ENCODE peak calls at places on chromosomes 16 and 17, in seven cellular contexts. One of them, this sample, is unnamed.

GRCh38 chr17:901964-902363 is 77.6 kb downstream of the NXN start:
- DNase-seq in WTC11: no peak
- DNase-seq in GM10248: no peak
- DNase-seq in cardiac muscle cell: no peak
- DNase-seq in fibroblast of pulmonary artery: no peak
- DNase-seq in CD8-positive, alpha-beta T cell: no peak
- DNase-seq in mammary epithelial cell: no peak
- DNase-seq in this sample: no peak

GRCh38 chr17:69716571-69716970 is 302.1 kb downstream of the MAP2K6 start:
- DNase-seq in WTC11: no peak
- DNase-seq in GM10248: no peak
- DNase-seq in cardiac muscle cell: no peak
- DNase-seq in fibroblast of pulmonary artery: no peak
- DNase-seq in CD8-positive, alpha-beta T cell: no peak
- DNase-seq in mammary epithelial cell: no peak
- DNase-seq in this sample: no peak

GRCh38 chr16:67548265-67549126 is 13.8 kb upstream of the CTCF start:
- DNase-seq in WTC11: no peak
- DNase-seq in GM10248: peak
- DNase-seq in cardiac muscle cell: no peak
- DNase-seq in fibroblast of pulmonary artery: no peak
- DNase-seq in CD8-positive, alpha-beta T cell: no peak
- DNase-seq in mammary epithelial cell: no peak
- DNase-seq in this sample: no peak

GRCh38 chr16:64362193-64362592 is 759.7 kb downstream of the CDH11 start:
- DNase-seq in WTC11: no peak
- DNase-seq in GM10248: no peak
- DNase-seq in cardiac muscle cell: no peak
- DNase-seq in fibroblast of pulmonary artery: peak
- DNase-seq in CD8-positive, alpha-beta T cell: no peak
- DNase-seq in mammary epithelial cell: peak
- DNase-seq in this sample: no peak

GRCh38 chr17:56173958-56174357 is 20.7 kb downstream of the ANKFN1 start:
- DNase-seq in WTC11: no peak
- DNase-seq in GM10248: no peak
- DNase-seq in cardiac muscle cell: no peak
- DNase-seq in fibroblast of pulmonary artery: no peak
- DNase-seq in CD8-positive, alpha-beta T cell: no peak
- DNase-seq in mammary epithelial cell: no peak
- DNase-seq in this sample: no peak

GRCh38 chr16:31701734-31702133 is 171.9 kb upstream of the ZNF267 start:
- DNase-seq in WTC11: no peak
- DNase-seq in GM10248: no peak
- DNase-seq in cardiac muscle cell: no peak
- DNase-seq in fibroblast of pulmonary artery: no peak
- DNase-seq in CD8-positive, alpha-beta T cell: no peak
- DNase-seq in mammary epithelial cell: peak
- DNase-seq in this sample: no peak

GRCh38 chr17:77889866-77890760 is 68.4 kb upstream of the TNRC6C start:
- DNase-seq in WTC11: no peak
- DNase-seq in GM10248: no peak
- DNase-seq in cardiac muscle cell: no peak
- DNase-seq in fibroblast of pulmonary artery: no peak
- DNase-seq in CD8-positive, alpha-beta T cell: no peak
- DNase-seq in mammary epithelial cell: no peak
- DNase-seq in this sample: no peak

GRCh38 chr17:47785538-47786123 is 36.0 kb downstream of the OSBPL7 start:
- DNase-seq in WTC11: peak
- DNase-seq in GM10248: peak
- DNase-seq in cardiac muscle cell: peak
- DNase-seq in fibroblast of pulmonary artery: peak
- DNase-seq in CD8-positive, alpha-beta T cell: no peak
- DNase-seq in mammary epithelial cell: peak
- DNase-seq in this sample: peak

GRCh38 chr17:57114085-57114673 is 29.1 kb downstream of the AKAP1 start:
- DNase-seq in WTC11: peak
- DNase-seq in GM10248: peak
- DNase-seq in cardiac muscle cell: peak
- DNase-seq in fibroblast of pulmonary artery: peak
- DNase-seq in CD8-positive, alpha-beta T cell: peak
- DNase-seq in mammary epithelial cell: no peak
- DNase-seq in this sample: peak

GRCh38 chr17:73705594-73705993 is 61.3 kb upstream of the SDK2 start:
- DNase-seq in WTC11: no peak
- DNase-seq in GM10248: no peak
- DNase-seq in cardiac muscle cell: no peak
- DNase-seq in fibroblast of pulmonary artery: peak
- DNase-seq in CD8-positive, alpha-beta T cell: no peak
- DNase-seq in mammary epithelial cell: no peak
- DNase-seq in this sample: no peak

GRCh38 chr16:73572135-73572534 is 524.2 kb upstream of the ZFHX3 start:
- DNase-seq in WTC11: peak
- DNase-seq in GM10248: no peak
- DNase-seq in cardiac muscle cell: peak
- DNase-seq in fibroblast of pulmonary artery: peak
- DNase-seq in CD8-positive, alpha-beta T cell: no peak
- DNase-seq in mammary epithelial cell: no peak
- DNase-seq in this sample: no peak

GRCh38 chr16:85605912-85606841 is 6.9 kb upstream of the GSE1 start:
- DNase-seq in WTC11: no peak
- DNase-seq in GM10248: no peak
- DNase-seq in cardiac muscle cell: no peak
- DNase-seq in fibroblast of pulmonary artery: no peak
- DNase-seq in CD8-positive, alpha-beta T cell: no peak
- DNase-seq in mammary epithelial cell: no peak
- DNase-seq in this sample: no peak

GRCh38 chr16:56286819-56287218 is 95.5 kb downstream of the GNAO1 start:
- DNase-seq in WTC11: no peak
- DNase-seq in GM10248: no peak
- DNase-seq in cardiac muscle cell: no peak
- DNase-seq in fibroblast of pulmonary artery: no peak
- DNase-seq in CD8-positive, alpha-beta T cell: no peak
- DNase-seq in mammary epithelial cell: no peak
- DNase-seq in this sample: no peak

GRCh38 chr17:67044940-67045339 is 586 bp downstream of the CACNG1 start:
- DNase-seq in WTC11: no peak
- DNase-seq in GM10248: no peak
- DNase-seq in cardiac muscle cell: no peak
- DNase-seq in fibroblast of pulmonary artery: no peak
- DNase-seq in CD8-positive, alpha-beta T cell: no peak
- DNase-seq in mammary epithelial cell: no peak
- DNase-seq in this sample: no peak

GRCh38 chr17:44108440-44109311 is 14.8 kb downstream of the HDAC5 start:
- DNase-seq in WTC11: no peak
- DNase-seq in GM10248: no peak
- DNase-seq in cardiac muscle cell: no peak
- DNase-seq in fibroblast of pulmonary artery: peak
- DNase-seq in CD8-positive, alpha-beta T cell: no peak
- DNase-seq in mammary epithelial cell: no peak
- DNase-seq in this sample: no peak

GRCh38 chr16:55821210-55821609 is 11.7 kb downstream of the CES1 start:
- DNase-seq in WTC11: no peak
- DNase-seq in GM10248: no peak
- DNase-seq in cardiac muscle cell: no peak
- DNase-seq in fibroblast of pulmonary artery: no peak
- DNase-seq in CD8-positive, alpha-beta T cell: no peak
- DNase-seq in mammary epithelial cell: no peak
- DNase-seq in this sample: no peak

GRCh38 chr17:5896215-5896614 is 174.0 kb upstream of the WSCD1 start:
- DNase-seq in WTC11: no peak
- DNase-seq in GM10248: no peak
- DNase-seq in cardiac muscle cell: no peak
- DNase-seq in fibroblast of pulmonary artery: no peak
- DNase-seq in CD8-positive, alpha-beta T cell: no peak
- DNase-seq in mammary epithelial cell: no peak
- DNase-seq in this sample: no peak

DNA sequence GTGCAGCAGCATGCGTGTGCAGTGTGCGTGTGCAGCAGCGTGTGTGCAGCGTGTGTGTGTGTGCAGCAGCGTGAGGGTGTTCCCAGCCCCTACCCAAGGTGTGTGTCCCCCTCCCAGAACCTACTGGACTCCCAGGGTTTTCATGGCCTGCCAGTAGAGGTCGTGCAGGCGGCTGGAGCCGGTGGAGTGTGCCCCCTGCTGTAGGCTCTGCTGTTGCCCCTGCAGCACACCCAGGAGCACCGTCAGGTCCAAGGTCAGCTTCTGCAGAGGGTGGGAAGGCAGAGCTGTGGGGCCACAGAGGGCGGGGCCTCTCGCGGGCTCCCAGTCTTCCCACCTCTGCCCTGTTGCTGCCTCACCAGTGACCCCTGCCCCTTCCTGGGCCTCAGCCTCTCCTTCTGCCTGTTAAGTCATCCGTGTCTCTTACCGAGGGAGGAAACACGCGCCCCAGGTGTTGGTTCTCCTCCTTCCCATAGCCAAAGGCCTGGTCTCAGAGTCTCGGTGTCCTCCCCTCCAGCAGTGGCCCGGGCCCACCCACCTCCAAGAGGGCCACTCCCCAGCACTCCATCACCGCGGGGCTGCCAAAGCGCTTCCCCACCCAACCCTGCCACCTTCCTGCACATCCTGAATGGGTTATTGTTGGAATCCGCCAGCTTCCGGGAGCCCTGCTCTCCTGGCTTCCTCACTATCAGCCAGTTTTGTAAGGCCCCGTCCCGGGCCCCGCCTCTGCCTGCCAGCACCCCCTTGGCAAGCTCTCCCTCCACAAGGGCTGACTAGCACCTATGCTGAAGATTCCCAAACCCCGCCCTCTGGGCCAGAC is 14.8 kb downstream of the MYBBP1A start:
- DNase-seq in WTC11: peak
- DNase-seq in GM10248: no peak
- DNase-seq in cardiac muscle cell: no peak
- DNase-seq in fibroblast of pulmonary artery: no peak
- DNase-seq in CD8-positive, alpha-beta T cell: no peak
- DNase-seq in mammary epithelial cell: no peak
- DNase-seq in this sample: no peak
- TF ChIP-seq CTCF in WTC11: no peak
- TF ChIP-seq CTCF in GM10248: no peak
- TF ChIP-seq CTCF in cardiac muscle cell: peak
- TF ChIP-seq CTCF in fibroblast of pulmonary artery: no peak
- TF ChIP-seq CTCF in CD8-positive, alpha-beta T cell: no peak
- TF ChIP-seq CTCF in mammary epithelial cell: peak
- TF ChIP-seq CTCF in this sample: no peak

DNA sequence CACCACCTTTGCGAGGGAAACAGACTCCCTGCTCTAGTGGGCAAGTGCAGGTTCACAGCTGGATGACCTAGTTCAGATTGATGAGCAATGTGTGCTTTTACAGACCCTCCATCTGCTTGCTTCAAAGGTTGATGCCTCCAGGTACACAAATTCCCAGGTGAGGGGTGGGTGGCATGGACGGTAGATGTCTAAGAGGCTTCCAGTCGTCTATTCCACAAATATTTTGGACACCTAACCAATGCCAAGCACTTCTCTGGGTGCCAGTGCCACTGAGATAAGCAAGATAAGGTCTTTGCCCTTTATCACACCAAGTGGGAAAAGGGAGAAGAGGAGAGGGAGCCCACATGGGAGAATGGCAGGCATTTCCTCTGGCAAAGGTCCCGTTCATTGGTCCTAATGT is 316.6 kb upstream of the CDH5 start:
- DNase-seq in WTC11: no peak
- DNase-seq in GM10248: no peak
- DNase-seq in cardiac muscle cell: no peak
- DNase-seq in fibroblast of pulmonary artery: no peak
- DNase-seq in CD8-positive, alpha-beta T cell: no peak
- DNase-seq in mammary epithelial cell: no peak
- DNase-seq in this sample: no peak
- TF ChIP-seq CTCF in WTC11: no peak
- TF ChIP-seq CTCF in GM10248: no peak
- TF ChIP-seq CTCF in cardiac muscle cell: no peak
- TF ChIP-seq CTCF in fibroblast of pulmonary artery: no peak
- TF ChIP-seq CTCF in CD8-positive, alpha-beta T cell: no peak
- TF ChIP-seq CTCF in mammary epithelial cell: no peak
- TF ChIP-seq CTCF in this sample: no peak

GRCh38 chr17:68462381-68463210 is 5.3 kb upstream of the WIPI1 start:
- DNase-seq in WTC11: peak
- DNase-seq in GM10248: peak
- DNase-seq in cardiac muscle cell: peak
- DNase-seq in fibroblast of pulmonary artery: peak
- DNase-seq in CD8-positive, alpha-beta T cell: peak
- DNase-seq in mammary epithelial cell: peak
- DNase-seq in this sample: peak

GRCh38 chr17:68461589-68461988 is 4.3 kb upstream of the WIPI1 start:
- DNase-seq in WTC11: no peak
- DNase-seq in GM10248: no peak
- DNase-seq in cardiac muscle cell: no peak
- DNase-seq in fibroblast of pulmonary artery: no peak
- DNase-seq in CD8-positive, alpha-beta T cell: no peak
- DNase-seq in mammary epithelial cell: no peak
- DNase-seq in this sample: no peak

GRCh38 chr17:68461122-68461539 is 3.8 kb upstream of the WIPI1 start:
- DNase-seq in WTC11: no peak
- DNase-seq in GM10248: no peak
- DNase-seq in cardiac muscle cell: no peak
- DNase-seq in fibroblast of pulmonary artery: no peak
- DNase-seq in CD8-positive, alpha-beta T cell: no peak
- DNase-seq in mammary epithelial cell: no peak
- DNase-seq in this sample: no peak

GRCh38 chr17:68460715-68461114 is 3.4 kb upstream of the WIPI1 start:
- DNase-seq in WTC11: no peak
- DNase-seq in GM10248: no peak
- DNase-seq in cardiac muscle cell: no peak
- DNase-seq in fibroblast of pulmonary artery: no peak
- DNase-seq in CD8-positive, alpha-beta T cell: no peak
- DNase-seq in mammary epithelial cell: no peak
- DNase-seq in this sample: no peak

DNA sequence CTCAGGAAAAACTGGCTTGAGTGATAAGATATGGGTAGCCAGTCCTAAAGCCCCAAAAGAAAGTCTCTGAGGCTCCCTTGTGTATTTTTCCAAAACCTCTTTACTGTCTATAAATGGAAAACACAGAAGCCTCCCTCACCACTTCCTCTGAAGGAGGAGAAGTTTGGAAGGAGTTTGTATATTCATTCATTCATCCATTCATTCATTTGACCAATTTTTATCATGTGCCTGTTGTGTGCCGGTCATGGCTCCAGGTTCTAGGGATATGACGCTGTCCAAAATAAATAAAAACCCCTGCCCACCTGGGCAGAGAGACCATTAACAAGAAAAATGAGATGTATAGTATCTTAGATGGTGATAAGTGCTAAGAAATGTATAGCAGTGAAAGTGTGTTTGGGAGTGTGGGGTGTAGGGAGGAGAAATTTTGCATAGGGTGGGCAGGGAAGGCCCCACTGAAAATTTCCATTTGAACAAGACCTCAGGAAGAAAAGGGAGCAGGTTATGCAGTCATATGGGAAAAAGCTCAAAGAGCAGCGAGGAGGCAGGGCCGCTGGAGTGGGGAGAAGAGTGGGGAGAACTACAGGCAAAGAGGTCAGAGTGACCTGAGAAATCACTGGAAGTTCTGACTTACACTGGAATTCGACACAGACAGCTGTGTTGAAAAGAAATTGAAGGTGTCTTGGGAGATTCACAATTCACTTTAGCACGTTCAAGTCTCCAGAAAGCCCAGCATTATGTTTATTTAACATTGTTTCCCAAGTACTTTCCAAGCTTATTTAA is 6.1 kb upstream of the WIPI1 start:
- DNase-seq in WTC11: no peak
- DNase-seq in GM10248: no peak
- DNase-seq in cardiac muscle cell: no peak
- DNase-seq in fibroblast of pulmonary artery: no peak
- DNase-seq in CD8-positive, alpha-beta T cell: no peak
- DNase-seq in mammary epithelial cell: no peak
- DNase-seq in this sample: no peak
- TF ChIP-seq CTCF in WTC11: no peak
- TF ChIP-seq CTCF in GM10248: no peak
- TF ChIP-seq CTCF in cardiac muscle cell: no peak
- TF ChIP-seq CTCF in fibroblast of pulmonary artery: no peak
- TF ChIP-seq CTCF in CD8-positive, alpha-beta T cell: peak
- TF ChIP-seq CTCF in mammary epithelial cell: no peak
- TF ChIP-seq CTCF in this sample: no peak

GRCh38 chr17:50134206-50135110 is 4.5 kb upstream of the SAMD14 start:
- DNase-seq in WTC11: no peak
- DNase-seq in GM10248: no peak
- DNase-seq in cardiac muscle cell: no peak
- DNase-seq in fibroblast of pulmonary artery: no peak
- DNase-seq in CD8-positive, alpha-beta T cell: no peak
- DNase-seq in mammary epithelial cell: no peak
- DNase-seq in this sample: no peak
- TF ChIP-seq CTCF in WTC11: no peak
- TF ChIP-seq CTCF in GM10248: no peak
- TF ChIP-seq CTCF in cardiac muscle cell: no peak
- TF ChIP-seq CTCF in fibroblast of pulmonary artery: no peak
- TF ChIP-seq CTCF in CD8-positive, alpha-beta T cell: no peak
- TF ChIP-seq CTCF in mammary epithelial cell: no peak
- TF ChIP-seq CTCF in this sample: no peak

This sample was measured in progenitor cell of endocrine pancreas.